ENCODE peak calls at places on chromosomes 5 and 9, in nine cellular contexts. Z is HTR-8/SVneo; M is Kasumi-1; C is stimulated activated CD4-positive, alpha-beta T cell treated with anti-CD3 and anti-CD28 coated beads, Interleukin-12 subunit alpha, Interleukin-12 subunit beta, amount 100 ng/mL, for 24 hours; E is activated naive CD4-positive, alpha-beta T cell treated with anti-CD3 and anti-CD28 coated beads, Interleukin-2, amount 50 U/mL, for 16 hours; Y is mesendoderm; F is T-helper 1 cell; D is DMS 273 treated with DMSO at 0.1 percent for 48 hours; H is stimulated activated CD8-positive, alpha-beta memory T cell treated with anti-CD3 and anti-CD28 coated beads, Interleukin-15, amount 100 ng/mL, for 24 hours. P is an unnamed sample.

GRCh38 chr9:132548971-132549649 is 33.3 kb upstream of the BARHL1 start:
- DNase-seq in Z (peak), M (no peak), C (no peak), E (no peak), Y (peak), F (no peak), D (no peak), H (no peak), P (no peak)

GRCh38 chr5:76025069-76025468 is 58.1 kb upstream of the SV2C start:
- DNase-seq in Z (no peak), M (no peak), C (no peak), E (no peak), Y (no peak), F (no peak), D (peak), H (no peak), P (no peak)

GRCh38 chr9:111483419-111483861 is 743 bp downstream of the ECPAS start:
- DNase-seq in Z (peak), M (no peak), C (peak), E (peak), Y (no peak), F (peak), D (no peak), H (peak), P (peak)

GRCh38 chr9:1353291-1353690 is 303.1 kb downstream of the DMRT2 start:
- DNase-seq in Z (no peak), M (no peak), C (no peak), E (no peak), Y (no peak), F (no peak), D (no peak), H (no peak), P (no peak)

GRCh38 chr5:167296056-167296455 is 995.4 kb upstream of the WWC1 start:
- DNase-seq in Z (no peak), M (no peak), C (no peak), E (no peak), Y (no peak), F (no peak), D (no peak), H (no peak), P (no peak)

GRCh38 chr5:181151146-181151545 is 3.8 kb downstream of the OR2V2 start:
- DNase-seq in Z (no peak), M (no peak), C (no peak), E (no peak), Y (peak), F (no peak), D (no peak), H (no peak), P (no peak)

GRCh38 chr5:95887977-95888376 is 65.5 kb upstream of the GLRX start:
- DNase-seq in Z (no peak), M (no peak), C (no peak), E (no peak), Y (no peak), F (no peak), D (no peak), H (no peak), P (no peak)

GRCh38 chr9:75612205-75612604 is 278.3 kb upstream of the PCSK5 start:
- DNase-seq in Z (no peak), M (no peak), C (no peak), E (no peak), Y (no peak), F (no peak), D (no peak), H (no peak), P (no peak)

GRCh38 chr9:108053555-108054061 is 564.0 kb upstream of the KLF4 start:
- DNase-seq in Z (no peak), M (no peak), C (no peak), E (no peak), Y (peak), F (no peak), D (peak), H (no peak), P (peak)

GRCh38 chr5:95780597-95780996 is 41.9 kb downstream of the GLRX start:
- DNase-seq in Z (no peak), M (no peak), C (no peak), E (no peak), Y (no peak), F (no peak), D (no peak), H (no peak), P (no peak)

GRCh38 chr5:96702503-96703383 is 40.6 kb downstream of the CAST start:
- DNase-seq in Z (peak), M (peak), C (peak), E (peak), Y (peak), F (peak), D (peak), H (peak), P (peak)

GRCh38 chr5:109877670-109878045 is 187.9 kb downstream of the MAN2A1 start:
- DNase-seq in Z (peak), M (no peak), C (no peak), E (no peak), Y (no peak), F (no peak), D (no peak), H (no peak), P (no peak)

GRCh38 chr5:132272341-132273210 is 15.1 kb downstream of the PDLIM4 start:
- DNase-seq in Z (no peak), M (peak), C (peak), E (peak), Y (peak), F (peak), D (no peak), H (peak), P (peak)

GRCh38 chr5:90613918-90614504 is 55.4 kb downstream of the ADGRV1 start:
- DNase-seq in Z (no peak), M (no peak), C (no peak), E (no peak), Y (no peak), F (no peak), D (no peak), H (no peak), P (no peak)

GRCh38 chr5:139660105-139660915 is 12.2 kb downstream of the CXXC5 start:
- DNase-seq in Z (peak), M (no peak), C (no peak), E (no peak), Y (no peak), F (no peak), D (peak), H (no peak), P (no peak)

GRCh38 chr5:40355842-40356241 is 323.9 kb upstream of the PTGER4 start:
- DNase-seq in Z (no peak), M (no peak), C (no peak), E (no peak), Y (no peak), F (no peak), D (no peak), H (no peak), P (no peak)

GRCh38 chr5:7317751-7318150 is 78.2 kb upstream of the ADCY2 start:
- DNase-seq in Z (no peak), M (no peak), C (no peak), E (no peak), Y (no peak), F (no peak), D (no peak), H (no peak), P (no peak)

GRCh38 chr5:81313686-81314085 is 12.3 kb downstream of the ZCCHC9 start:
- DNase-seq in Z (no peak), M (no peak), C (no peak), E (no peak), Y (no peak), F (no peak), D (no peak), H (no peak), P (no peak)

GRCh38 chr5:14272548-14273205 is 129.5 kb downstream of the TRIO start:
- DNase-seq in Z (no peak), M (no peak), C (no peak), E (no peak), Y (no peak), F (no peak), D (no peak), H (no peak), P (no peak)

GRCh38 chr5:137265457-137265856 is 233.7 kb downstream of the SPOCK1 start:
- DNase-seq in Z (no peak), M (no peak), C (no peak), E (no peak), Y (no peak), F (no peak), D (no peak), H (no peak), P (no peak)

GRCh38 chr5:150296496-150296895 is 6.2 kb downstream of the ARSI start:
- DNase-seq in Z (no peak), M (no peak), C (no peak), E (no peak), Y (no peak), F (no peak), D (no peak), H (no peak), P (peak)

GRCh38 chr5:133334796-133335639 is 277.3 kb downstream of the FSTL4 start:
- DNase-seq in Z (no peak), M (no peak), C (no peak), E (no peak), Y (no peak), F (no peak), D (no peak), H (no peak), P (no peak)

P was measured in ovary.